ENCODE peak calls at places on chromosomes 12 and 14, in seven cellular contexts. X is PC-3; J is CD8-positive, alpha-beta memory T cell; N is IMR-90; R is fibroblast of pulmonary artery; M is brain microvascular endothelial cell; W is tibial nerve. A is an unnamed sample.

GRCh38 chr12:74689071-74689655 is 151.5 kb downstream of the ATXN7L3B start:
- DNase-seq in R (peak), J (no peak), N (peak), W (no peak), M (peak), X (peak), A (peak)

GRCh38 chr14:71229875-71230274 is 322.6 kb downstream of the PCNX1 start:
- DNase-seq in R (no peak), W (no peak), N (no peak), M (no peak), X (no peak), J (no peak), A (no peak)

GRCh38 chr12:45415393-45415817 is 199.5 kb downstream of the ANO6 start:
- DNase-seq in J (no peak), X (peak), N (peak), M (peak), W (no peak), R (peak), A (no peak)

GRCh38 chr14:94028450-94028826 is 2.3 kb downstream of the OTUB2 start:
- DNase-seq in X (peak), J (no peak), N (peak), W (no peak), R (peak), M (peak), A (peak)

GRCh38 chr14:90140956-90141316 is 79.1 kb downstream of the KCNK13 start:
- DNase-seq in X (peak), W (no peak), R (peak), J (no peak), N (peak), M (peak), A (no peak)

GRCh38 chr14:21543426-21544350 is 17.5 kb upstream of the SALL2 start:
- DNase-seq in W (no peak), M (no peak), X (no peak), N (no peak), R (no peak), J (no peak), A (no peak)

GRCh38 chr14:35292770-35293561 is 784 bp downstream of the PSMA6 start:
- DNase-seq in N (peak), W (no peak), X (no peak), R (no peak), M (no peak), J (no peak), A (no peak)

GRCh38 chr12:65631621-65632111 is 192.6 kb upstream of the HMGA2 start:
- DNase-seq in J (no peak), R (peak), X (peak), W (no peak), M (peak), N (peak), A (no peak)

GRCh38 chr12:3536096-3536875 is 45.3 kb downstream of the PRMT8 start:
- DNase-seq in J (no peak), R (no peak), W (no peak), X (no peak), M (no peak), N (no peak), A (no peak)

GRCh38 chr12:95445884-95446482 is 28.0 kb upstream of the METAP2 start:
- DNase-seq in R (no peak), J (no peak), W (no peak), X (no peak), M (no peak), N (no peak), A (no peak)

GRCh38 chr14:32512813-32513212 is 183.7 kb downstream of the AKAP6 start:
- DNase-seq in R (no peak), X (no peak), W (no peak), N (no peak), M (no peak), J (no peak), A (no peak)

GRCh38 chr14:75431011-75431410 is 3.2 kb downstream of the JDP2 start:
- DNase-seq in N (no peak), W (no peak), R (no peak), M (no peak), J (no peak), X (no peak), A (no peak)
- H3K4me3 ChIP-seq in N (no peak), W (peak), R (peak), M (no peak), J (no peak), X (no peak), A (no peak)

DNA sequence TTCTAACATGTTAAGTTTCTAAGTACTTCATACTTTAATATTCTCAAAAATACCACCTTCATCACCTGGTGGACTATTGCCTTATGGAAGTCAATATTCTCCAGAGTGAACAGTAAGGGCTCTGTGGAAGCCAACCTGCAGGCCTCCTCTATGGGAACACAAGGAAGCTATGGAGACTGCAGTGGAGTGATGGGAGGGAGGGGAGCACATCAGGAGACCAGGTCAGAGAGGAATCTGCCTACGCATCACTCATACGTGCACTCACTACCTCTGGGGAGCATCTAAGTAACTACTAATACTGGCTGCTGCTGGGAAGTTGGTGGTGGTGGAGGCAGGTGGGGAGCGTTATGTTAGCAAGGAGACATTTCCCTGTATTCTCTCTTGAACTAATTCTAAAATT is 19.9 kb downstream of the HECTD4 start:
- DNase-seq in J (no peak), X (no peak), N (no peak), M (no peak), R (no peak), W (no peak), A (no peak)
- H3K4me3 ChIP-seq in J (no peak), X (no peak), N (no peak), M (no peak), R (no peak), W (no peak), A (no peak)

DNA sequence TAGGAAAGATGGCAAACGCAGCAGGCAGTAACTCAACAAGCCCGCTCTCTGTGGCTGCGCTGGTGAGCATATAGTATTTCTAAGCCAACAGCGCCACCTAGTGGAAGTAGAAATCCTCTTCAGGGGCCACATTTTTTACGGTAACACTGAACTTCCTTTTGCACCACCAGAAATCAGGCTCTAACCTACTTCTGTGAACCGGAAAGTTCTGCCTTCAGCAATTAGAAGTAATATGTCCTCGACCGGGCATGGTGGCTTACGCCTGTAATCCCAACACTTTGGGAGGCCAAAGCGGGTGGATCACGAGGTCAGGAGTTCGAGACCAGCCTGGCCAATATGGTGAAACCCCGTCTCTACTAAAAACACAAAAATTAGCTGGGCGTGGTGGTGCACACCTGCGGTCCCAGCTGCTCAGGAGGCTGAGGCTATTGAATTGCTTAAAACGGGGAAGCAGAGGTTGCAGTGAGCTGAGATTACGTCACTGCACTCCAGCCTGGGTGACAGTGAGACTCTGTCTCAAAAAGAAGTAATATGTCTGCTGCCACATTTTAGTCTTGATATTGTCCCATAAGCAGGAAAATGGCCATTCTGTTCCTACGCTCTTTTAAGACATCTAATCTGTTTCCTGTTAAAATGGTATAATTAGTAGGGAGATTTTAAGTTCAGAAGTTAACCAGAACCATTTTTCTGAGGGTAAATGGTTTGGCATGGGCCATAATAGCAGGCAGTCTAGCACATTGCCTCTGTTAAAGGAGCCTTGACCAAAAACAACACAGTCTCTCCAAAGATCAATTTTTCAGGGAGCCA is 26.7 kb downstream of the APOBEC1 start:
- DNase-seq in X (peak), M (peak), J (peak), W (peak), N (peak), R (peak), A (peak)
- H3K4me3 ChIP-seq in X (no peak), M (peak), J (peak), W (peak), N (no peak), R (no peak), A (peak)

GRCh38 chr14:101353422-101353821 is 207.9 kb upstream of the DIO3 start:
- DNase-seq in W (no peak), M (no peak), X (no peak), N (no peak), J (no peak), R (no peak), A (no peak)

GRCh38 chr14:101357038-101357437 is 204.3 kb upstream of the DIO3 start:
- DNase-seq in M (no peak), R (no peak), N (no peak), W (no peak), J (no peak), X (no peak), A (no peak)

GRCh38 chr14:101357559-101358319 is 203.6 kb upstream of the DIO3 start:
- DNase-seq in X (no peak), J (no peak), M (no peak), R (no peak), W (no peak), N (no peak), A (peak)

GRCh38 chr14:101354726-101355125 is 206.6 kb upstream of the DIO3 start:
- DNase-seq in W (no peak), N (no peak), R (no peak), X (no peak), J (no peak), M (no peak), A (no peak)

DNA sequence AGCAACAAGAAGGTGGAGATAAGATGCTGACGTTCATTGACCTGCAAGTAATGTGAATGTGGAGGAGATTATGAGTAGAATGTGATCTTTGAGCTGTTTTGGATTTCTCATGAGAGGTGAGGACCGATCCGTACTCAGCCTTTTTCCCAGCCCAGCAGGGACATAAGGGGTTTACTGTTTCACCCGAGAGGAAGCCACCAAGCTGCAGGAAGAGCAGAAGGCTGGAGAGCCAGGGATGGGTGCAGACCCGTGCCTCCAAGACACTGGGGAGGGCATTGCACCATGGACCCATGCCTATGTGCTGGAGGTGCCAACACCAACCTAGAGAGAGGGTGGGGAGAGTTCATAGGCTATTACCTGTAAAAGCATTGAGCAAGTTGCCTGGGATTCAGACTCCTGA is 206.0 kb upstream of the DIO3 start:
- DNase-seq in J (no peak), X (no peak), M (no peak), N (no peak), R (no peak), W (no peak), A (no peak)
- H3K4me3 ChIP-seq in J (no peak), X (no peak), M (no peak), N (no peak), R (no peak), W (no peak), A (no peak)

GRCh38 chr12:53712059-53712643 is 15.1 kb downstream of the CALCOCO1 start:
- DNase-seq in X (no peak), W (no peak), R (no peak), N (no peak), J (no peak), M (no peak), A (no peak)
- H3K4me3 ChIP-seq in X (no peak), W (no peak), R (no peak), N (no peak), J (no peak), M (no peak), A (no peak)

GRCh38 chr14:104982548-104983230 is 2.9 kb upstream of the CLBA1 start:
- DNase-seq in M (no peak), W (no peak), N (no peak), X (no peak), J (no peak), R (no peak), A (no peak)

GRCh38 chr14:104984056-104984894 is 1.3 kb upstream of the CLBA1 start:
- DNase-seq in J (no peak), R (no peak), M (no peak), W (no peak), N (no peak), X (no peak), A (no peak)

GRCh38 chr14:104986487-104987164 is 1.0 kb downstream of the CLBA1 start:
- DNase-seq in N (no peak), J (no peak), R (no peak), M (no peak), X (no peak), W (no peak), A (no peak)

GRCh38 chr14:104983231-104983721 is 2.3 kb upstream of the CLBA1 start:
- DNase-seq in W (no peak), J (no peak), R (no peak), X (no peak), M (no peak), N (no peak), A (no peak)

DNA sequence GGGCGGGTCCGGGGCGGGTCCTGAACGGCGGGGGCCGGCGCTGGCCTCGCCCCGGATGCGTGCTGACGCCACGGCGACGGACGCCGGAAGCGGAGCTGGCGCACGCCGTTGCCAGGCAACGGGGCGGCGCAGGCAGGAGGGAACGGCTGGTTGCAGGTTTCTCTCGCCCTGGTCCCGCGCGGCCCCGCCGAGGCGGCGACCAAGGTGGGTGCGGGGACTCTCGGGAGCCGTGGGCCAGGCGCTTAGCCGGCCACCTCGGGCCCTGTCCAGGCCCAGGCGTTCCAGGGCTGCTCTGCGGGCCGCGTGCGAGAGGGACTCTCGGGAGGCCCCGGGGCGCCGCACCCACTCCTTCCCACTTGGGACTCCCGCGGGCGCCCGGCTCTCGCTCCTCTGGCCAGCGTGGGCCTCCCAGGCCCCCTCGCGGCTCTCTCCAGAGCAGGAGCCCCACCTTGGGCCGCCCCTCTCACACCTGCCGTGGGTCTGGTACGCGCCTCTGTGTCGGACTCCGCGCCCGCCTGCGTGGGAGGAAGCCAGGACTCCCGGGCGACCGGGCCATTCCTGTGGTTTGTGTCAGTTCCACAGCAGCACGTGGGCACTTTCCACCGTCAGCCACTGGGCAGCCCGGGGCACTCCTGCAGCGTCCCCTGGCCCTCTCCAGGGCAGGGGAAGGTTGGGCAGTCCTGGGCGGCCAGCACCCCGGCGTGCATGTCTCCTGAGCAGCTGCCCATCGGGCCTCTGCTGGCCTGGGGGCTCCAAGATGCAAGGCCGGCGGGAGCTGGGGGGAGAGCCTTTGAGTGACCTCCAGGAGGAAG is at the start of gene CLBA1:
- DNase-seq in R (peak), J (peak), M (peak), W (no peak), N (peak), X (peak), A (peak)
- H3K4me3 ChIP-seq in R (peak), J (peak), M (peak), W (peak), N (peak), X (peak), A (peak)

GRCh38 chr12:66804555-66804954 is 125.7 kb upstream of the GRIP1 start:
- DNase-seq in J (no peak), R (no peak), W (no peak), M (no peak), N (no peak), X (no peak), A (no peak)
- H3K4me3 ChIP-seq in J (no peak), R (no peak), W (no peak), M (no peak), N (no peak), X (no peak), A (no peak)